ENCODE peak calls at places on chromosomes 3 and 15, in five cellular contexts. A, R, W, S and M are unnamed samples. For H3K4me1 and H4K20me1, the result is how much of the 10 kb centered on the place peaks cover.

GRCh38 chr3:31550452-31551251 is 17.9 kb downstream of the STT3B start:
- DNase-seq in A (no peak), W (peak), R (no peak), S (peak), M (peak)

GRCh38 chr15:78950906-78951840 is 6.3 kb upstream of the CTSH start:
- DNase-seq in S (peak), W (no peak), R (no peak), A (no peak), M (no peak)

GRCh38 chr3:128348805-128349531 is 117.7 kb downstream of the DNAJB8 start:
- DNase-seq in W (peak), S (peak), R (no peak), A (peak), M (no peak)

GRCh38 chr15:28901587-28901980 is 15.8 kb downstream of the APBA2 start:
- DNase-seq in A (no peak), R (no peak), S (no peak), W (no peak), M (no peak)

GRCh38 chr3:36416660-36417059 is 36.4 kb downstream of the STAC start:
- DNase-seq in A (no peak), S (no peak), W (no peak), R (no peak), M (no peak)

GRCh38 chr3:88189361-88189810 is 39.6 kb downstream of the C3orf38 start:
- DNase-seq in W (no peak), S (no peak), R (no peak), A (no peak), M (peak)

GRCh38 chr3:11235385-11235784 is 36.8 kb upstream of the ATG7 start:
- DNase-seq in S (no peak), W (no peak), A (no peak), R (no peak), M (no peak)

GRCh38 chr3:51343918-51344687 is 41.0 kb upstream of the MANF start:
- DNase-seq in W (no peak), S (no peak), R (peak), A (peak), M (no peak)

GRCh38 chr3:43178891-43179366 is 73.0 kb upstream of the POMGNT2 start:
- DNase-seq in A (no peak), R (peak), W (no peak), S (no peak), M (no peak)

GRCh38 chr3:61901481-61901880 is 340.1 kb downstream of the PTPRG start:
- DNase-seq in S (no peak), W (no peak), A (no peak), R (no peak), M (no peak)

GRCh38 chr15:70160803-70161565 is 63.3 kb upstream of the TLE3 start:
- DNase-seq in S (no peak), W (no peak), A (no peak), R (no peak), M (no peak)

GRCh38 chr3:70984756-70985155 is 598.8 kb downstream of the FOXP1 start:
- DNase-seq in R (no peak), S (no peak), A (no peak), W (no peak), M (no peak)

GRCh38 chr3:65685621-65686020 is 353.1 kb downstream of the MAGI1 start:
- DNase-seq in R (no peak), S (no peak), W (no peak), A (no peak), M (no peak)

GRCh38 chr15:60483042-60483441 is 4.1 kb upstream of the ICE2 start:
- DNase-seq in R (no peak), W (no peak), A (no peak), S (no peak), M (no peak)

GRCh38 chr3:28077566-28077965 is 163.9 kb upstream of the CMC1 start:
- DNase-seq in W (no peak), A (peak), R (peak), S (no peak), M (no peak)

GRCh38 chr3:145798691-145799550 is 362.1 kb downstream of the PLOD2 start:
- DNase-seq in R (no peak), S (no peak), W (no peak), A (peak), M (no peak)

GRCh38 chr15:94234300-94234699 is 2.9 kb downstream of the MCTP2 start:
- DNase-seq in S (no peak), W (peak), R (no peak), A (no peak), M (no peak)

GRCh38 chr15:41971893-41972340 is 440 bp downstream of the EHD4 start:
- DNase-seq in A (no peak), R (no peak), W (no peak), S (no peak), M (no peak)

GRCh38 chr3:56423537-56424209 is 44.6 kb downstream of the ERC2 start:
- DNase-seq in W (no peak), R (no peak), S (no peak), A (no peak), M (peak)

GRCh38 chr15:31328999-31329639 is 2.5 kb downstream of the KLF13 start:
- DNase-seq in S (peak), W (peak), A (peak), R (no peak), M (peak)

GRCh38 chr15:94164202-94164807 is 67.1 kb upstream of the MCTP2 start:
- DNase-seq in A (peak), W (peak), R (peak), S (peak), M (peak)

GRCh38 chr3:55491296-55491816 is 4.2 kb upstream of the WNT5A start:
- DNase-seq in S (no peak), R (no peak), W (no peak), A (no peak), M (no peak)

DNA sequence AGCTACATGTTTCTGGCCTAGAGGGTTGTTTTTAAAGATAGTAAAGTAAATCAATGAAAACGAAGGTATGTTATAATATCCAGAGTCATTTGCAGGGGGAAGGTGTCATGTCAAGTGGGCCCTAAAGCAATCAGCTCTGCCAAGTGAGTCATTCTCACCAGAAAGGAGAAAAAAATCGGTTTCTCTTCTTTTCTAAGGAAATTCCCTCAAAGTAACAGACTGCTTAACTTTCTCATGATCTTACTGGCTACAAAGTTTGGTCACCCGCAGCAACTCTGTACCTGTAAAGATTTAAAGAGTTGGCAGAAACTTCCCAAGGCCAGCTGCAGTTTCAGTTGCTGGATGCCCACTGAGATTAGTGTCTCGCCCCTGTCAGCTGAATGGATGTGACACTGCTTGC is 5.5 kb upstream of the FSIP1 start:
- DNase-seq in S (no peak), R (no peak), W (no peak), A (no peak), M (no peak)
- H3K4me1 ChIP-seq in S (under half), R (under half), W (under half), A (under half), M (under half)

DNA sequence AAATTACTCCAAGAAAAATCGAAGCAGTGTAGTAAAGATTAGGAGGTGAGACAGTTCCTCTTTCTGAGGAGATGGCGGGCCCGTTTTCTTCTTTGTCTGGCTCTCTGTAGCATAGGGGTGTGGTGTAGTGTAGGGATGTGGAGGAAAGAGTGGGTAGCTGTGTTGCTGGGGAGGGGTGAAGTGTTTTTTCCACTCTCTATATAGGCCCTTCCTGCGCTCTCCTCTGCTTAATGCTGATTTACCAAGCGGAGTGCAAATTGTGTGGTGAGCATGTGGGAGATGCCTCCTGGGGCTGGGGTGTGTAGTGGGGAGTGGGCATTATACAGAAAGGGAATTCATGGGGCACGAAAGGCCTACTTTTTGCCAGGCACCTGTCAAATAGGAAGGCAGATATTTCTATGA is 94.9 kb downstream of the ST6GAL1 start:
- DNase-seq in S (peak), R (no peak), A (no peak), W (peak), M (no peak)
- H4K20me1 ChIP-seq in S (under half), R (under half), A (under half), W (under half), M (under half)

GRCh38 chr3:129656659-129657247 is 50.3 kb upstream of the PLXND1 start:
- DNase-seq in R (peak), S (no peak), W (peak), A (no peak), M (no peak)

GRCh38 chr3:129658156-129658843 is 51.8 kb upstream of the PLXND1 start:
- DNase-seq in R (no peak), A (no peak), W (peak), S (no peak), M (no peak)

GRCh38 chr3:129654126-129654525 is 47.6 kb upstream of the PLXND1 start:
- DNase-seq in A (no peak), S (no peak), R (no peak), W (no peak), M (no peak)

GRCh38 chr3:129655326-129655725 is 48.9 kb upstream of the PLXND1 start:
- DNase-seq in A (no peak), W (no peak), R (no peak), S (no peak), M (no peak)

GRCh38 chr3:129657261-129658046 is 51.0 kb upstream of the PLXND1 start:
- DNase-seq in S (no peak), A (no peak), W (peak), R (no peak), M (no peak)
- H2AFZ ChIP-seq in S (no peak), A (no peak), W (no peak), R (no peak), M (no peak)

GRCh38 chr3:12965999-12966846 is 107.0 kb downstream of the IQSEC1 start:
- DNase-seq in R (no peak), A (no peak), W (no peak), S (no peak), M (no peak)

GRCh38 chr3:12963184-12963868 is 109.9 kb downstream of the IQSEC1 start:
- DNase-seq in W (no peak), A (no peak), S (no peak), R (no peak), M (no peak)

GRCh38 chr3:12966847-12967750 is 106.1 kb downstream of the IQSEC1 start:
- DNase-seq in R (no peak), A (peak), W (no peak), S (no peak), M (no peak)

GRCh38 chr3:12963869-12964712 is 109.1 kb downstream of the IQSEC1 start:
- DNase-seq in S (no peak), A (no peak), R (no peak), W (no peak), M (no peak)

GRCh38 chr3:12964713-12965612 is 108.3 kb downstream of the IQSEC1 start:
- DNase-seq in A (no peak), W (no peak), R (no peak), S (no peak), M (no peak)
- H3K4me1 ChIP-seq in A (under half), W (under half), R (under half), S (under half), M (under half)

GRCh38 chr3:47761046-47761445 is 20.6 kb downstream of the SMARCC1 start:
- DNase-seq in W (no peak), R (no peak), S (no peak), A (no peak), M (no peak)
- H4K20me1 ChIP-seq in W (under half), R (under half), S (under half), A (under half), M (under half)

GRCh38 chr3:161987933-161988332 is 491.3 kb downstream of the OTOL1 start:
- DNase-seq in W (no peak), A (no peak), R (no peak), S (no peak), M (no peak)
- H2AFZ ChIP-seq in W (no peak), A (no peak), R (no peak), S (no peak), M (no peak)

GRCh38 chr3:132443421-132443820 is 26.1 kb downstream of the DNAJC13 start:
- DNase-seq in A (no peak), R (no peak), W (no peak), S (no peak), M (no peak)

GRCh38 chr3:132448211-132448961 is 31.1 kb downstream of the DNAJC13 start:
- DNase-seq in S (no peak), R (no peak), A (no peak), W (peak), M (peak)

GRCh38 chr3:132445812-132446211 is 28.5 kb downstream of the DNAJC13 start:
- DNase-seq in W (no peak), S (no peak), R (no peak), A (no peak), M (peak)

DNA sequence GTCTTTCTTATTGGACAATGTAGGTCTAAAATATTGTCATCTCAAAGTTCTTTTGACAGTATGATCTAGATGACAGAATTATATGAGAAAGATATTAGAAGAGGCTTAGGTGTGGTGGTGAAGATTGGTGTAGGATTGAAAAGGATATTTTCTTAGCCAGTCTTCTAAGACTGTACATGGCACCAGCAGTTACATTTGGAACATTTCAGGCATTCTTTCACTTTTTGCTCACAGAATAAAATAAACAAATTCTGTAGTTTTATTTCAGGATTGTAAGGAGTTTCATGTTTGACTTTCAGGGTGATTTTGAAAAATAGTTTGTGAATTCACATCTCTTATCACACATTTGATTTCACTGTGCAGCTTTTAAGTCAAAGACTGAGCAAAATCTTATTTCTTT is 27.0 kb downstream of the DNAJC13 start:
- DNase-seq in S (no peak), A (no peak), R (no peak), W (no peak), M (no peak)
- H3K4me1 ChIP-seq in S (under half), A (under half), R (under half), W (under half), M (under half)

DNA sequence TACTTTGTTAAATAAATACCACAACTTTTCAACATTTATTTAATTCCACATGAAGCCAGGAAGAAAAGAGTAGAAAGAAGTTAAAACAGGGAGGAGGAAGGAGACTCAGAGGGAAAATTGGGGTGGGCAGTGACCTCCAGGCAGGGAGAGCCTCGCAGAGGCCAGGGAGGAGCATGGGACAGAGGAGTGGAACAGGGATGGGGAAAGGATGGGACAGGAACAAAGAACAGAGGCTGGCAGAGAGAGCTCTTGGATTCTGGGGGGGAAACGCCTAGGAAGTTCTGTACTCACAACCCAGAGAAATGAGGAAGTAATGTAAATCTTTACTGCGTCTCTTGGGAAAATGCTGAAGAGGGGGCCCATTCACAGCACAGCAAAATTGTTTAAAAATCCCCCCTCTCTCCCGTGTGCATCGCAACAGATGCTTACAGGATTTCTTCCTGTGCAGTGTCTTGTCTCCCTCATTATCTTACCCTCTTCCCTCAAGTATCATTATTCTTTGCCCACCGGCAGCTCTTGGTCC is 65.4 kb downstream of the ARHGAP31 start:
- DNase-seq in R (no peak), A (no peak), W (peak), S (peak), M (no peak)
- H4K20me1 ChIP-seq in R (under half), A (under half), W (under half), S (under half), M (under half)

GRCh38 chr3:39879581-39879980 is 70.2 kb downstream of the MYRIP start:
- DNase-seq in A (no peak), W (no peak), R (no peak), S (no peak), M (no peak)
- H2AFZ ChIP-seq in A (no peak), W (no peak), R (no peak), S (no peak), M (no peak)

GRCh38 chr3:125150525-125151436 is 61.8 kb downstream of the SLC12A8 start:
- DNase-seq in R (peak), S (peak), A (peak), W (peak), M (peak)

GRCh38 chr3:125151916-125152315 is 60.6 kb downstream of the SLC12A8 start:
- DNase-seq in W (no peak), A (no peak), R (no peak), S (no peak), M (no peak)

GRCh38 chr3:125148836-125149235 is 63.7 kb downstream of the SLC12A8 start:
- DNase-seq in W (peak), S (no peak), A (no peak), R (no peak), M (no peak)

GRCh38 chr3:125149462-125149861 is 63.1 kb downstream of the SLC12A8 start:
- DNase-seq in W (no peak), S (no peak), R (no peak), A (no peak), M (no peak)

GRCh38 chr3:125151437-125151806 is 61.1 kb downstream of the SLC12A8 start:
- DNase-seq in A (no peak), S (no peak), R (no peak), W (no peak), M (no peak)
- H3K4me1 ChIP-seq in A (under half), S (under half), R (under half), W (half or more), M (under half)